ENCODE peak calls at places on chromosomes 3 and 15, in six cellular contexts. One of them, this sample, is unnamed.
A peak's percentile ranks its signal among the peaks of the same experiment; 100 is the strongest.

GRCh38 chr3:120161902-120162301 is 67.7 kb upstream of the GSK3B start:
- DNase-seq in tibial nerve: no peak
- DNase-seq in Karpas-422: peak; percentile 70
- DNase-seq in left kidney: no peak
- DNase-seq in upper lobe of right lung: no peak
- DNase-seq in GM20000: no peak
- DNase-seq in this sample: no peak

GRCh38 chr3:182241777-182242556 is 530.2 kb downstream of the SOX2 start:
- DNase-seq in tibial nerve: peak; percentile 40
- DNase-seq in Karpas-422: no peak
- DNase-seq in left kidney: peak; percentile 85
- DNase-seq in upper lobe of right lung: no peak
- DNase-seq in GM20000: no peak
- DNase-seq in this sample: no peak

GRCh38 chr15:64232400-64232799 is 69.6 kb upstream of the PPIB start:
- DNase-seq in tibial nerve: no peak
- DNase-seq in Karpas-422: no peak
- DNase-seq in left kidney: no peak
- DNase-seq in upper lobe of right lung: no peak
- DNase-seq in GM20000: no peak
- DNase-seq in this sample: no peak

GRCh38 chr15:73017987-73018386 is 34.3 kb upstream of the NEO1 start:
- DNase-seq in tibial nerve: no peak
- DNase-seq in Karpas-422: no peak
- DNase-seq in left kidney: no peak
- DNase-seq in upper lobe of right lung: no peak
- DNase-seq in GM20000: no peak
- DNase-seq in this sample: no peak

GRCh38 chr15:41561104-41561776 is 2.2 kb downstream of the TYRO3 start:
- DNase-seq in tibial nerve: no peak
- DNase-seq in Karpas-422: no peak
- DNase-seq in left kidney: peak; percentile 64
- DNase-seq in upper lobe of right lung: no peak
- DNase-seq in GM20000: no peak
- DNase-seq in this sample: no peak

GRCh38 chr15:57446393-57446792 is 70.1 kb downstream of the CGNL1 start:
- DNase-seq in tibial nerve: no peak
- DNase-seq in Karpas-422: no peak
- DNase-seq in left kidney: no peak
- DNase-seq in upper lobe of right lung: no peak
- DNase-seq in GM20000: no peak
- DNase-seq in this sample: no peak

GRCh38 chr15:93152264-93152884 is 63.4 kb upstream of the RGMA start:
- DNase-seq in tibial nerve: no peak
- DNase-seq in Karpas-422: no peak
- DNase-seq in left kidney: no peak
- DNase-seq in upper lobe of right lung: no peak
- DNase-seq in GM20000: no peak
- DNase-seq in this sample: no peak

GRCh38 chr3:148711981-148712666 is 14.4 kb downstream of the AGTR1 start:
- DNase-seq in tibial nerve: no peak
- DNase-seq in Karpas-422: no peak
- DNase-seq in left kidney: no peak
- DNase-seq in upper lobe of right lung: no peak
- DNase-seq in GM20000: no peak
- DNase-seq in this sample: no peak

GRCh38 chr3:112653881-112654300 is 12.9 kb upstream of the CCDC80 start:
- DNase-seq in tibial nerve: no peak
- DNase-seq in Karpas-422: no peak
- DNase-seq in left kidney: peak; percentile 17
- DNase-seq in upper lobe of right lung: no peak
- DNase-seq in GM20000: no peak
- DNase-seq in this sample: no peak

GRCh38 chr15:61750271-61751084 is 309.8 kb downstream of the VPS13C start:
- DNase-seq in tibial nerve: no peak
- DNase-seq in Karpas-422: no peak
- DNase-seq in left kidney: peak; percentile 84
- DNase-seq in upper lobe of right lung: peak; percentile 75
- DNase-seq in GM20000: no peak
- DNase-seq in this sample: no peak

GRCh38 chr3:151227438-151228290 is 24.6 kb upstream of the GPR171 start:
- DNase-seq in tibial nerve: peak; percentile 64
- DNase-seq in Karpas-422: peak; percentile 89
- DNase-seq in left kidney: peak; percentile 87
- DNase-seq in upper lobe of right lung: peak; percentile 72
- DNase-seq in GM20000: peak; percentile 77
- DNase-seq in this sample: peak; percentile 53

GRCh38 chr3:54817628-54818027 is 110.2 kb downstream of the LRTM1 start:
- DNase-seq in tibial nerve: no peak
- DNase-seq in Karpas-422: no peak
- DNase-seq in left kidney: no peak
- DNase-seq in upper lobe of right lung: no peak
- DNase-seq in GM20000: no peak
- DNase-seq in this sample: no peak

GRCh38 chr15:101813803-101814534 is 2.0 kb downstream of the OR4F15 start:
- DNase-seq in tibial nerve: no peak
- DNase-seq in Karpas-422: no peak
- DNase-seq in left kidney: no peak
- DNase-seq in upper lobe of right lung: no peak
- DNase-seq in GM20000: no peak
- DNase-seq in this sample: no peak